ENCODE peak calls at places on chromosome 17, in five cellular contexts. T, I, E, O and B are unnamed samples.

GRCh38 chr17:64090144-64090543 is 39.8 kb downstream of the ERN1 start:
- DNase-seq in T (no peak), I (no peak), E (no peak), O (no peak), B (no peak)

GRCh38 chr17:73841431-73842060 is 197.3 kb upstream of the SDK2 start:
- DNase-seq in T (peak), I (peak), E (no peak), O (peak), B (no peak)

GRCh38 chr17:12821376-12821940 is 32.2 kb downstream of the ARHGAP44 start:
- DNase-seq in T (no peak), I (no peak), E (no peak), O (no peak), B (no peak)

GRCh38 chr17:42202696-42203095 is 8.4 kb upstream of the GHDC start:
- DNase-seq in T (no peak), I (no peak), E (no peak), O (no peak), B (no peak)

GRCh38 chr17:5355416-5356129 is 63.9 kb downstream of the NUP88 start:
- DNase-seq in T (no peak), I (no peak), E (no peak), O (peak), B (no peak)

GRCh38 chr17:58330997-58331814 is 2.6 kb upstream of the TSPOAP1 start:
- DNase-seq in T (peak), I (no peak), E (peak), O (no peak), B (no peak)

GRCh38 chr17:38942641-38943040 is 17.2 kb downstream of the LASP1NB start:
- DNase-seq in T (no peak), I (no peak), E (no peak), O (no peak), B (no peak)

GRCh38 chr17:81515530-81516041 is 3.0 kb upstream of the ACTG1 start:
- DNase-seq in T (no peak), I (no peak), E (no peak), O (no peak), B (no peak)

GRCh38 chr17:66655861-66656260 is 179.1 kb upstream of the CACNG5 start:
- DNase-seq in T (no peak), I (no peak), E (peak), O (no peak), B (no peak)

GRCh38 chr17:7041607-7042506 is 2.0 kb downstream of the SLC16A11 start:
- DNase-seq in T (peak), I (no peak), E (no peak), O (no peak), B (no peak)

GRCh38 chr17:40317345-40317873 is 8.4 kb downstream of the RARA start:
- DNase-seq in T (peak), I (peak), E (peak), O (peak), B (no peak)

GRCh38 chr17:46147167-46147749 is 46.0 kb downstream of the KANSL1 start:
- DNase-seq in T (no peak), I (no peak), E (no peak), O (no peak), B (no peak)

GRCh38 chr17:82668631-82669099 is 20.4 kb upstream of the WDR45B start:
- DNase-seq in T (peak), I (peak), E (peak), O (peak), B (no peak)

GRCh38 chr17:66925811-66926500 is 38.6 kb upstream of the CACNG4 start:
- DNase-seq in T (no peak), I (no peak), E (no peak), O (no peak), B (no peak)

GRCh38 chr17:77872714-77873517 is 85.6 kb upstream of the TNRC6C start:
- DNase-seq in T (no peak), I (no peak), E (no peak), O (no peak), B (no peak)

GRCh38 chr17:77735341-77736206 is 222.9 kb upstream of the TNRC6C start:
- DNase-seq in T (no peak), I (no peak), E (peak), O (no peak), B (no peak)

GRCh38 chr17:6524520-6524919 is 31.8 kb downstream of the PITPNM3 start:
- DNase-seq in T (no peak), I (peak), E (no peak), O (no peak), B (no peak)

GRCh38 chr17:67221062-67221998 is 23.7 kb downstream of the HELZ start:
- DNase-seq in T (peak), I (peak), E (peak), O (peak), B (no peak)

GRCh38 chr17:74369221-74369620 is 1.9 kb downstream of the GPR142 start:
- DNase-seq in T (peak), I (no peak), E (no peak), O (no peak), B (no peak)

GRCh38 chr17:78571329-78571728 is 5.9 kb downstream of the DNAH17 start:
- DNase-seq in T (no peak), I (no peak), E (no peak), O (no peak), B (no peak)

GRCh38 chr17:40122944-40123810 is 1.4 kb downstream of the MSL1 start:
- DNase-seq in T (peak), I (peak), E (peak), O (no peak), B (no peak)

GRCh38 chr17:78897639-78897996 is 5.4 kb downstream of the CEP295NL start:
- DNase-seq in T (no peak), I (no peak), E (no peak), O (no peak), B (no peak)

GRCh38 chr17:67434061-67434525 is 57.0 kb downstream of the PITPNC1 start:
- DNase-seq in T (no peak), I (no peak), E (no peak), O (no peak), B (no peak)

GRCh38 chr17:54239291-54239690 is 416.6 kb downstream of the KIF2B start:
- DNase-seq in T (no peak), I (no peak), E (no peak), O (no peak), B (no peak)

GRCh38 chr17:39677581-39678339 is 9.5 kb downstream of the PNMT start:
- DNase-seq in T (no peak), I (no peak), E (no peak), O (no peak), B (no peak)

GRCh38 chr17:16040710-16041251 is 41.2 kb downstream of the TTC19 start:
- DNase-seq in T (no peak), I (no peak), E (no peak), O (peak), B (no peak)

GRCh38 chr17:82560802-82561428 is 41.4 kb downstream of the FOXK2 start:
- DNase-seq in T (no peak), I (no peak), E (no peak), O (no peak), B (no peak)

GRCh38 chr17:73998246-73999220 is 204.9 kb upstream of the RPL38 start:
- DNase-seq in T (peak), I (peak), E (peak), O (peak), B (no peak)

GRCh38 chr17:79831367-79832210 is 7.7 kb downstream of the CBX4 start:
- DNase-seq in T (peak), I (no peak), E (peak), O (peak), B (no peak)

GRCh38 chr17:13865650-13866049 is 203.7 kb upstream of the COX10 start:
- DNase-seq in T (no peak), I (no peak), E (no peak), O (no peak), B (no peak)

GRCh38 chr17:79931517-79932309 is 92.5 kb upstream of the CBX4 start:
- DNase-seq in T (no peak), I (no peak), E (no peak), O (peak), B (no peak)

GRCh38 chr17:4509923-4510614 is 11.4 kb downstream of the SPNS2 start:
- DNase-seq in T (no peak), I (no peak), E (no peak), O (no peak), B (no peak)

GRCh38 chr17:37696366-37696765 is 48.5 kb downstream of the HNF1B start:
- DNase-seq in T (no peak), I (no peak), E (no peak), O (no peak), B (no peak)

GRCh38 chr17:12743046-12743445 is 46.3 kb upstream of the ARHGAP44 start:
- DNase-seq in T (no peak), I (no peak), E (no peak), O (no peak), B (no peak)

GRCh38 chr17:82330322-82331239 is 3.0 kb downstream of the SECTM1 start:
- DNase-seq in T (no peak), I (no peak), E (peak), O (peak), B (no peak)

GRCh38 chr17:8125196-8125946 is 1.5 kb upstream of the HES7 start:
- DNase-seq in T (peak), I (peak), E (peak), O (peak), B (peak)
- TF ChIP-seq JUNB in T (no peak), I (no peak), E (no peak), O (no peak), B (no peak)

DNA sequence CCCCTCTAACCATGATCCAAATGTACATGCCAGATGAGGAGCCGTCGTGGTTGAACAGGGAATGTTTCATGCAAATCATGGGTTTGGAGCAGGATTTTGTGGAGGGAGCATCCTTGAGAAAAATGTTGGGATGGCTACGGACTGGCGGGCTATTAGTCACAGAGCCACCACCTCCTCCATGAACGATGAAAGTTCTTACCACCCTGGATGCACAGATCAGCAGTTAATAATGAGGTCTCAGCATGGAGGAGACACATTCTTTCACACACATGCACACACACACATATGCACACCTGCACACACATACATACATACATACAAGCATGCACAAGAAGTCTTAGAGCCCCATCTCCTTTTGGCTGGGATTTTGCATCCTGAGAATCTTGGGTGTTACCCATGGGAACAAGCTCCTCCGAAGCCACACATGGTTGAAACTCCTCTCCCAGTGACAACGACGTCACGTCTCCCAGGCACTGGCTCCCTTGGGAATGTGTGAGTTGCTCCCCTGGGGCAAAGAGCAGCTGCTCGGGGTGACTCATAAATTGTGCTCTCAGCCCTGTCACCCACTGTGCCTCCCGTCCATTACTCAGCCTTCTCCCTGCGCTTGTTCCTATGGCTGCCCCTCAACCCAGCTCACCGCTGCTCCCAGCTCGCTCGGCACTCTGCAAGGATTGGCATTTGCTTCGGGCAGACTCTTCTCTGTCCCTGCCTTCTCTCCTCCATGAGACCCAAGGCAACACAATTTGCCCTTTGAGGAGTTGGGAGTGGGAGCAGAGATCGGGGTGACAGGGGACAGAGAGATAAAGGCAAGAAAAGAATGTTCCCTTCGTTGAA is 344.6 kb downstream of the SOX9 start:
- DNase-seq in T (no peak), I (peak), E (no peak), O (peak), B (peak)
- TF ChIP-seq JUNB in T (no peak), I (peak), E (no peak), O (peak), B (peak)

DNA sequence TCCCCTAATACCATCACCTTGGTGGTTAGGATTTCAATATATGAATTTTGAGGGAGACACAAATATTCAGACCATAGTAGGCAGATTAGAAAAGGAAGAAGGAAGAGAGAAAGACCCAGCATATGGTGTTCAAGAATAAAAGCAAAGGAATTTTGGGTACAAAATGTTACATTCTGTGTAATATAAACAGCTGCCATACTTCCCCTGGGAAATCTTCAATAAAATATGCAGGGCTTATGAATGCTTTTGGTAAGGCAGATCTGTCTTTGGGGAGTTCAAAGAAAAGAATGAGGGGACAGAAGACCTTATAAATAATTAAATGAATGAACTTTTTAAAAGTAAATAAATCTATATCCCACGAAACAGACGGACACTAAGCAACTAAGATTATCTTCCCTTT is 91.9 kb downstream of the USP32 start:
- DNase-seq in T (no peak), I (no peak), E (no peak), O (no peak), B (no peak)
- TF ChIP-seq JUNB in T (no peak), I (no peak), E (no peak), O (no peak), B (no peak)

GRCh38 chr17:29068828-29069227 is 25.9 kb downstream of the PIPOX start:
- DNase-seq in T (no peak), I (no peak), E (no peak), O (no peak), B (no peak)
- TF ChIP-seq JUNB in T (no peak), I (no peak), E (no peak), O (no peak), B (no peak)

DNA sequence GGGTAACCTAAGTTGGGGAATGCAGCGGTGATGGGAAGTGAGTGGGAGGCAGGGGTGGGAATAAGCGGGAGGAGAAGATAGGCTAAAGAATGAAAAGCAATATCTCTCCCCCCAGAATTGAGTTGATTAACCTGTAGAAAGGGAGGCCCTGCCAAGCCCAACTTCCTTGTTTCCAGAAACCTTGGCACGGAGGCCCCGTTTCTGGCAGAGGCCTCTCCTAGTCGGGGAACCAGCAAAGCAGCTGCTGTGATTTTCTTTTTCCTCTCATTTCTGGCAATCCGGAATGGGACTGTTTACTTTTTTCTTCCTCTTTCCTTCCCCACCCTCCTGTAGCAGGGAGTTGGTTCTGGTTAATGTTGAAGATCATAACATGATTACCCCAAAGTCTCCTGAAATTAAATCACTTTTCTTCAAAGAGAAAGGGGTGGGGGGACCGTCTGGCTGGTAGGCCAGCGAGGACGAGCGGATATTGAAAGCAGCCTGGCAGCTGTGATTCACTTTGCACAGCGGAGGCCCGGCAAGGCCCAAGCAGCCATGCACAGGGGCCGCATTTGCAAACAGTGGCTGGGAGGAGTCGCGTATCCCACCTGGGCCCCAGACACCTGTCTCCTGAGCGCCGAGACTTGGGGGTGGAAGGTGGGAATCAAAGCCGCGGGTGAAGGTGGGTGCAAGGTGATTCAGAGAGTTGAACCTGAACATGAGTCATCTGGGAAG is 51.5 kb downstream of the NTN1 start:
- DNase-seq in T (no peak), I (no peak), E (no peak), O (no peak), B (no peak)
- TF ChIP-seq JUNB in T (no peak), I (no peak), E (no peak), O (no peak), B (no peak)

GRCh38 chr17:76700627-76701470 is 9.9 kb downstream of the MXRA7 start:
- DNase-seq in T (peak), I (no peak), E (no peak), O (peak), B (no peak)
- TF ChIP-seq JUNB in T (no peak), I (no peak), E (no peak), O (no peak), B (no peak)

DNA sequence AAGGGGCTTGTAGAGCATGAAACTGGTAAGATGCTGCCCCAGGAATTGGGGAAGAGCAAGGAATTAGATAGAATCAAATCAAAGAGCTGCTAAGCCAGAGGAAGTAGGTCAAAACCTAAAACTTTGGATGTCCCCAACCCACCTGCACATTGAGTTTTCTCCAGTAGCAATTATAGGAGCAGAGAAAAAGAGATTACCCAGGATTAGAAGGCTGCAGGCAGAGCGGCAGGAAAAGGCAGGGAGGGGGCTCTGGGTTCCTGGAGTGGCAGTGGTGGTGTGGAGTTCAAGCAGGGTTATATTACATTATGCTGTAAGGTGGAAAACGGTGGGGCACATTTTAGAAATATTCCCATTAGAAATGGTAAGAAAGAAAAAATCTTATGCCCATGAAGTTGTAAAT is 68.3 kb downstream of the KSR1 start:
- DNase-seq in T (no peak), I (no peak), E (no peak), O (no peak), B (no peak)
- TF ChIP-seq JUNB in T (no peak), I (no peak), E (no peak), O (no peak), B (no peak)

GRCh38 chr17:62336527-62336926 is 43.8 kb upstream of the EFCAB3 start:
- DNase-seq in T (no peak), I (no peak), E (no peak), O (no peak), B (no peak)
- TF ChIP-seq JUNB in T (no peak), I (no peak), E (no peak), O (no peak), B (no peak)

DNA sequence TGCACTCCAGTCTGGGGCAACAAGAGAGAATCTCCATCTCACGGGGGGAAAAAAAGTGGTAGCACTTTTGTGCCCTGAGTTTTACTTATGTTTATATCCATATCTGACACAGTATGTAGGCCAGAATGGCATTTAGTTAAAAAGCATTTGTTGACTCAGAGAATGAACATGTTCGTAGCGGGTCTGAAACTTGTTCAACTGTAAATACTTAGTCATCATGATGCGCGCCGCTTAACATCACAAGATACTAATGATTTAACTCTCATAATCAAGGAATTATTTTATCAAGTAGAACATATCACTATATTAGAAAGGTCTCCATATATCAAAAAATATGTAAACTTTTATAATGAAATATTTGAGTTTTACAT is 55.3 kb upstream of the ITGA2B start:
- DNase-seq in T (no peak), I (no peak), E (no peak), O (no peak), B (no peak)
- TF ChIP-seq JUNB in T (no peak), I (no peak), E (no peak), O (no peak), B (no peak)

GRCh38 chr17:372157-373152 is 19.8 kb upstream of the RPH3AL start:
- DNase-seq in T (no peak), I (no peak), E (no peak), O (no peak), B (no peak)
- TF ChIP-seq JUNB in T (no peak), I (no peak), E (no peak), O (no peak), B (no peak)